ENCODE peak calls at places on chromosomes 12 and 14, in ten cellular contexts. One of them, this sample, is unnamed.

GRCh38 chr12:81257952-81258551 is 180.2 kb downstream of the ACSS3 start:
- DNase-seq in body of pancreas: no peak
- DNase-seq in AG09319: peak
- DNase-seq in gastrocnemius medialis: no peak
- DNase-seq in fibroblast of lung: peak
- DNase-seq in cardiac fibroblast: peak
- DNase-seq in epithelial cell of proximal tubule: no peak
- DNase-seq in omental fat pad: no peak
- DNase-seq in sigmoid colon: no peak
- DNase-seq in AG09309: no peak
- DNase-seq in this sample: no peak

GRCh38 chr12:124310178-124310577 is 15.3 kb downstream of the RFLNA start:
- DNase-seq in gastrocnemius medialis: no peak
- DNase-seq in cardiac fibroblast: no peak
- DNase-seq in omental fat pad: no peak
- DNase-seq in body of pancreas: no peak
- DNase-seq in sigmoid colon: no peak
- DNase-seq in epithelial cell of proximal tubule: no peak
- DNase-seq in AG09309: no peak
- DNase-seq in AG09319: no peak
- DNase-seq in fibroblast of lung: no peak
- DNase-seq in this sample: no peak

GRCh38 chr12:5568325-5568981 is 136.5 kb downstream of the NTF3 start:
- DNase-seq in fibroblast of lung: peak
- DNase-seq in epithelial cell of proximal tubule: no peak
- DNase-seq in AG09319: no peak
- DNase-seq in sigmoid colon: no peak
- DNase-seq in gastrocnemius medialis: no peak
- DNase-seq in cardiac fibroblast: no peak
- DNase-seq in body of pancreas: no peak
- DNase-seq in AG09309: no peak
- DNase-seq in omental fat pad: no peak
- DNase-seq in this sample: no peak

GRCh38 chr12:67042697-67043131 is 226.4 kb upstream of the CAND1 start:
- DNase-seq in fibroblast of lung: peak
- DNase-seq in cardiac fibroblast: peak
- DNase-seq in gastrocnemius medialis: no peak
- DNase-seq in epithelial cell of proximal tubule: peak
- DNase-seq in body of pancreas: no peak
- DNase-seq in omental fat pad: no peak
- DNase-seq in AG09319: no peak
- DNase-seq in sigmoid colon: no peak
- DNase-seq in AG09309: no peak
- DNase-seq in this sample: no peak

GRCh38 chr12:43336962-43337555 is 214.9 kb downstream of the ADAMTS20 start:
- DNase-seq in epithelial cell of proximal tubule: peak
- DNase-seq in body of pancreas: no peak
- DNase-seq in gastrocnemius medialis: no peak
- DNase-seq in fibroblast of lung: peak
- DNase-seq in omental fat pad: no peak
- DNase-seq in AG09319: no peak
- DNase-seq in cardiac fibroblast: peak
- DNase-seq in AG09309: no peak
- DNase-seq in sigmoid colon: no peak
- DNase-seq in this sample: no peak

GRCh38 chr12:62581288-62582064 is 114.8 kb downstream of the MON2 start:
- DNase-seq in sigmoid colon: no peak
- DNase-seq in AG09309: no peak
- DNase-seq in AG09319: peak
- DNase-seq in epithelial cell of proximal tubule: no peak
- DNase-seq in gastrocnemius medialis: no peak
- DNase-seq in body of pancreas: no peak
- DNase-seq in cardiac fibroblast: peak
- DNase-seq in omental fat pad: no peak
- DNase-seq in fibroblast of lung: peak
- DNase-seq in this sample: no peak

GRCh38 chr12:125387206-125387605 is 322.0 kb downstream of the AACS start:
- DNase-seq in fibroblast of lung: no peak
- DNase-seq in body of pancreas: no peak
- DNase-seq in omental fat pad: no peak
- DNase-seq in cardiac fibroblast: no peak
- DNase-seq in epithelial cell of proximal tubule: no peak
- DNase-seq in AG09309: no peak
- DNase-seq in AG09319: no peak
- DNase-seq in sigmoid colon: no peak
- DNase-seq in gastrocnemius medialis: no peak
- DNase-seq in this sample: no peak

GRCh38 chr12:96177013-96177412 is 17.2 kb upstream of the ELK3 start:
- DNase-seq in omental fat pad: no peak
- DNase-seq in epithelial cell of proximal tubule: no peak
- DNase-seq in body of pancreas: no peak
- DNase-seq in gastrocnemius medialis: no peak
- DNase-seq in AG09319: no peak
- DNase-seq in fibroblast of lung: peak
- DNase-seq in cardiac fibroblast: peak
- DNase-seq in sigmoid colon: no peak
- DNase-seq in AG09309: peak
- DNase-seq in this sample: no peak

GRCh38 chr14:102187583-102188001 is 47.9 kb downstream of the WDR20 start:
- DNase-seq in gastrocnemius medialis: no peak
- DNase-seq in body of pancreas: no peak
- DNase-seq in cardiac fibroblast: no peak
- DNase-seq in AG09309: no peak
- DNase-seq in AG09319: no peak
- DNase-seq in sigmoid colon: peak
- DNase-seq in omental fat pad: no peak
- DNase-seq in fibroblast of lung: no peak
- DNase-seq in epithelial cell of proximal tubule: no peak
- DNase-seq in this sample: no peak

GRCh38 chr14:102184678-102185040 is 45.0 kb downstream of the WDR20 start:
- DNase-seq in epithelial cell of proximal tubule: no peak
- DNase-seq in gastrocnemius medialis: no peak
- DNase-seq in cardiac fibroblast: no peak
- DNase-seq in AG09319: no peak
- DNase-seq in sigmoid colon: peak
- DNase-seq in fibroblast of lung: peak
- DNase-seq in body of pancreas: no peak
- DNase-seq in AG09309: no peak
- DNase-seq in omental fat pad: no peak
- DNase-seq in this sample: no peak

GRCh38 chr14:102183922-102184677 is 44.4 kb downstream of the WDR20 start:
- DNase-seq in gastrocnemius medialis: no peak
- DNase-seq in cardiac fibroblast: no peak
- DNase-seq in AG09309: no peak
- DNase-seq in omental fat pad: no peak
- DNase-seq in epithelial cell of proximal tubule: no peak
- DNase-seq in fibroblast of lung: no peak
- DNase-seq in sigmoid colon: peak
- DNase-seq in AG09319: no peak
- DNase-seq in body of pancreas: no peak
- DNase-seq in this sample: no peak

GRCh38 chr14:102187044-102187443 is 47.3 kb downstream of the WDR20 start:
- DNase-seq in cardiac fibroblast: peak
- DNase-seq in omental fat pad: no peak
- DNase-seq in body of pancreas: no peak
- DNase-seq in gastrocnemius medialis: no peak
- DNase-seq in AG09319: peak
- DNase-seq in epithelial cell of proximal tubule: no peak
- DNase-seq in AG09309: peak
- DNase-seq in fibroblast of lung: peak
- DNase-seq in sigmoid colon: peak
- DNase-seq in this sample: no peak

GRCh38 chr14:102185360-102185759 is 45.7 kb downstream of the WDR20 start:
- DNase-seq in AG09319: no peak
- DNase-seq in omental fat pad: no peak
- DNase-seq in sigmoid colon: peak
- DNase-seq in gastrocnemius medialis: no peak
- DNase-seq in epithelial cell of proximal tubule: no peak
- DNase-seq in AG09309: no peak
- DNase-seq in body of pancreas: no peak
- DNase-seq in fibroblast of lung: no peak
- DNase-seq in cardiac fibroblast: no peak
- DNase-seq in this sample: no peak
- TF ChIP-seq CTCF in AG09319: no peak
- TF ChIP-seq CTCF in omental fat pad: no peak
- TF ChIP-seq CTCF in sigmoid colon: no peak
- TF ChIP-seq CTCF in gastrocnemius medialis: no peak
- TF ChIP-seq CTCF in epithelial cell of proximal tubule: no peak
- TF ChIP-seq CTCF in AG09309: no peak
- TF ChIP-seq CTCF in body of pancreas: no peak
- TF ChIP-seq CTCF in fibroblast of lung: no peak
- TF ChIP-seq CTCF in cardiac fibroblast: no peak
- TF ChIP-seq CTCF in this sample: no peak

DNA sequence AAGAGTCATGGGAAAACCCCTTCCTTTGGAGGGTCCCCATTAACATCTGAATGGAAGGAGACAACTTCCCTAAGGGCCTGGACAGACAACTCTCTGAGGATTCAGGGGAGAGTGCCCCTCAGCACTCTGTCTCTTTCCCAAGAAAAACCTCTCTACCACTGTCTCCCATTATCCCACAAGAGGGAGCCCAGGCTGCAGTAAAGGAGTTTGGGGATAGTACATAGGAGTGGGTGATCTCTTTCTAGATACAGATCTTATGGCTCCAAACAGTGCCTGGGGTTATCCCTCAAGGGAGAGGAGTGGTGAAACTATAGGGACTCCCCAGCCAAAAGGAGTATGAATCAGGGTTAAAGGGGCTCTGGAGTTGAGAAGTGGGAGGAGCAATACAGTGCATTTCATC is 6.1 kb downstream of the WNT10B start:
- DNase-seq in AG09309: no peak
- DNase-seq in body of pancreas: no peak
- DNase-seq in omental fat pad: no peak
- DNase-seq in epithelial cell of proximal tubule: no peak
- DNase-seq in cardiac fibroblast: no peak
- DNase-seq in gastrocnemius medialis: no peak
- DNase-seq in fibroblast of lung: no peak
- DNase-seq in sigmoid colon: no peak
- DNase-seq in AG09319: no peak
- DNase-seq in this sample: no peak
- TF ChIP-seq CTCF in AG09309: peak
- TF ChIP-seq CTCF in body of pancreas: no peak
- TF ChIP-seq CTCF in omental fat pad: no peak
- TF ChIP-seq CTCF in epithelial cell of proximal tubule: peak
- TF ChIP-seq CTCF in cardiac fibroblast: peak
- TF ChIP-seq CTCF in gastrocnemius medialis: no peak
- TF ChIP-seq CTCF in fibroblast of lung: peak
- TF ChIP-seq CTCF in sigmoid colon: no peak
- TF ChIP-seq CTCF in AG09319: peak
- TF ChIP-seq CTCF in this sample: no peak

GRCh38 chr12:121223283-121223946 is 13.5 kb downstream of the P2RX4 start:
- DNase-seq in sigmoid colon: no peak
- DNase-seq in fibroblast of lung: no peak
- DNase-seq in body of pancreas: peak
- DNase-seq in AG09309: no peak
- DNase-seq in omental fat pad: no peak
- DNase-seq in cardiac fibroblast: no peak
- DNase-seq in epithelial cell of proximal tubule: no peak
- DNase-seq in AG09319: no peak
- DNase-seq in gastrocnemius medialis: no peak
- DNase-seq in this sample: no peak

GRCh38 chr12:121224591-121224990 is 14.7 kb downstream of the P2RX4 start:
- DNase-seq in omental fat pad: no peak
- DNase-seq in fibroblast of lung: no peak
- DNase-seq in body of pancreas: no peak
- DNase-seq in AG09309: no peak
- DNase-seq in epithelial cell of proximal tubule: no peak
- DNase-seq in sigmoid colon: no peak
- DNase-seq in cardiac fibroblast: no peak
- DNase-seq in AG09319: no peak
- DNase-seq in gastrocnemius medialis: no peak
- DNase-seq in this sample: no peak

GRCh38 chr12:121226399-121226798 is 16.5 kb downstream of the P2RX4 start:
- DNase-seq in gastrocnemius medialis: no peak
- DNase-seq in cardiac fibroblast: no peak
- DNase-seq in AG09309: no peak
- DNase-seq in body of pancreas: no peak
- DNase-seq in AG09319: no peak
- DNase-seq in sigmoid colon: no peak
- DNase-seq in fibroblast of lung: no peak
- DNase-seq in omental fat pad: no peak
- DNase-seq in epithelial cell of proximal tubule: no peak
- DNase-seq in this sample: no peak

GRCh38 chr12:121222847-121223246 is 12.9 kb downstream of the P2RX4 start:
- DNase-seq in gastrocnemius medialis: no peak
- DNase-seq in body of pancreas: no peak
- DNase-seq in AG09319: no peak
- DNase-seq in epithelial cell of proximal tubule: no peak
- DNase-seq in AG09309: no peak
- DNase-seq in fibroblast of lung: no peak
- DNase-seq in sigmoid colon: no peak
- DNase-seq in cardiac fibroblast: no peak
- DNase-seq in omental fat pad: no peak
- DNase-seq in this sample: no peak

GRCh38 chr12:121223947-121224285 is 14.0 kb downstream of the P2RX4 start:
- DNase-seq in fibroblast of lung: no peak
- DNase-seq in gastrocnemius medialis: no peak
- DNase-seq in cardiac fibroblast: no peak
- DNase-seq in AG09309: no peak
- DNase-seq in epithelial cell of proximal tubule: no peak
- DNase-seq in omental fat pad: no peak
- DNase-seq in body of pancreas: no peak
- DNase-seq in sigmoid colon: no peak
- DNase-seq in AG09319: no peak
- DNase-seq in this sample: no peak
- TF ChIP-seq CTCF in fibroblast of lung: no peak
- TF ChIP-seq CTCF in gastrocnemius medialis: no peak
- TF ChIP-seq CTCF in cardiac fibroblast: no peak
- TF ChIP-seq CTCF in AG09309: no peak
- TF ChIP-seq CTCF in epithelial cell of proximal tubule: no peak
- TF ChIP-seq CTCF in omental fat pad: no peak
- TF ChIP-seq CTCF in body of pancreas: no peak
- TF ChIP-seq CTCF in sigmoid colon: no peak
- TF ChIP-seq CTCF in AG09319: no peak
- TF ChIP-seq CTCF in this sample: no peak

DNA sequence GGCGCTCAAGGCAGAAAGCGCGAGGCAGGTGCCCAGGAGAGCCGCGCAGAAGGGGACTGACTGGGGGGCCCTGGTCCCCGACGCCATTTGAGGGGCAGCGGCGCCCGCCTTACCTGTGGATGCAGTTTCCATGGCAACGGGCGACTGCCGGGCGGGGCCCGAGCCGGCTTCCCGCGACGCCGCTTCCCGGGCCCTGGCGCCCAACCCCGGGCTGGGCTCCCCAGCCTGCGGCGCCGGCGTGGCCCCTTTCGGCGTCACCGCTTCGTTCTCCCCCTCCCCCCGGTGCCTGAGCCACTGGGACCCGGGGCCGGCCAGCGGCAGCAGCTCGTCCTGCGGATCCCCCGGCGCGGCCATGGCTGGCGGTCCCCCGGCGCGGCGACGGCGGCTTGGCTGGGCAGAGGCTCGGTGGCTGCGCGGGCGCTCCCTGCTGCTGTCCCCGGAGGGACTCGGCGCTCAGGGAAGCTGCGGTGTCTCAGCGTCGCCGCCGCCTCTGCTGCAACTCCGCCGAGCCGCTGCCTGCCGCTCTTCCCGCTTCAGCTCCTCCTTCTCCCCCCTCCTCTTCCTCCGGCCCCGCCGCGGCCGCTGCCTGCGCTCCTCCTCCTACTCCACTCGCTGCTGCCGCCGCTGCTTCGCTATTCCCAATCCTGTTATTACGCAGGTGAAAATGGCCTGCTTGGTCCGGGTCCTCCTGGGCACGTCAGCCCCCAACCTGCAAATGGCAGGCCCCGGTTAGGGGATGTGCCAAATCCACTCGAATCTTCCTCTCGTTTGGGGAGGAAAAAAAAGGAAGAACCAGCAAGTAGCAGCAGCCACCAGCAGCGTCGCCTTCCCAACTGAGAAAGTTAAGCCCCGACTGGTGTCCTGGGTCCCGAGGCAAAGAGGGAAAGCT is at the start of gene RTN1:
- DNase-seq in epithelial cell of proximal tubule: no peak
- DNase-seq in cardiac fibroblast: peak
- DNase-seq in AG09319: no peak
- DNase-seq in AG09309: no peak
- DNase-seq in fibroblast of lung: peak
- DNase-seq in sigmoid colon: peak
- DNase-seq in body of pancreas: peak
- DNase-seq in omental fat pad: no peak
- DNase-seq in gastrocnemius medialis: peak
- DNase-seq in this sample: peak
- TF ChIP-seq CTCF in epithelial cell of proximal tubule: no peak
- TF ChIP-seq CTCF in cardiac fibroblast: peak
- TF ChIP-seq CTCF in AG09319: no peak
- TF ChIP-seq CTCF in AG09309: no peak
- TF ChIP-seq CTCF in fibroblast of lung: no peak
- TF ChIP-seq CTCF in sigmoid colon: no peak
- TF ChIP-seq CTCF in body of pancreas: no peak
- TF ChIP-seq CTCF in omental fat pad: no peak
- TF ChIP-seq CTCF in gastrocnemius medialis: no peak
- TF ChIP-seq CTCF in this sample: no peak